ENCODE peak calls at places on chromosomes 5 and 9, in five cellular contexts. One of them, this sample, is unnamed. For H3K36me3 and H3K27me3, the result is how much of the 10 kb centered on the place peaks cover.

GRCh38 chr5:171157233-171157632 is 151.8 kb upstream of the TLX3 start:
- DNase-seq in aorta: no peak
- DNase-seq in GM06990: no peak
- DNase-seq in hepatocyte: no peak
- DNase-seq in psoas muscle: no peak
- DNase-seq in this sample: no peak

GRCh38 chr9:68500457-68501158 is 40.1 kb downstream of the TMEM252 start:
- DNase-seq in aorta: no peak
- DNase-seq in GM06990: no peak
- DNase-seq in hepatocyte: peak
- DNase-seq in psoas muscle: no peak
- DNase-seq in this sample: no peak

GRCh38 chr5:74316064-74316586 is 324.4 kb downstream of the ENC1 start:
- DNase-seq in aorta: peak
- DNase-seq in GM06990: peak
- DNase-seq in hepatocyte: peak
- DNase-seq in psoas muscle: peak
- DNase-seq in this sample: no peak

GRCh38 chr9:120544441-120544840 is 35.5 kb downstream of the CDK5RAP2 start:
- DNase-seq in aorta: no peak
- DNase-seq in GM06990: no peak
- DNase-seq in hepatocyte: no peak
- DNase-seq in psoas muscle: peak
- DNase-seq in this sample: no peak

GRCh38 chr5:83721878-83722779 is 1.5 kb upstream of the HAPLN1 start:
- DNase-seq in aorta: peak
- DNase-seq in GM06990: peak
- DNase-seq in hepatocyte: peak
- DNase-seq in psoas muscle: no peak
- DNase-seq in this sample: peak

GRCh38 chr5:80156156-80156555 is 99.7 kb downstream of the SERINC5 start:
- DNase-seq in aorta: no peak
- DNase-seq in GM06990: no peak
- DNase-seq in hepatocyte: no peak
- DNase-seq in psoas muscle: no peak
- DNase-seq in this sample: no peak

GRCh38 chr5:125331987-125332628 is 585.7 kb upstream of the ZNF608 start:
- DNase-seq in aorta: no peak
- DNase-seq in GM06990: no peak
- DNase-seq in hepatocyte: no peak
- DNase-seq in psoas muscle: no peak
- DNase-seq in this sample: no peak

GRCh38 chr9:115306860-115307259 is 188.9 kb upstream of the TNC start:
- DNase-seq in aorta: no peak
- DNase-seq in GM06990: no peak
- DNase-seq in hepatocyte: no peak
- DNase-seq in psoas muscle: no peak
- DNase-seq in this sample: no peak

GRCh38 chr9:2159521-2160417 is 144.6 kb downstream of the SMARCA2 start:
- DNase-seq in aorta: no peak
- DNase-seq in GM06990: no peak
- DNase-seq in hepatocyte: no peak
- DNase-seq in psoas muscle: no peak
- DNase-seq in this sample: no peak

GRCh38 chr9:84310903-84311302 is 29.7 kb downstream of the SLC28A3 start:
- DNase-seq in aorta: peak
- DNase-seq in GM06990: no peak
- DNase-seq in hepatocyte: no peak
- DNase-seq in psoas muscle: no peak
- DNase-seq in this sample: no peak

GRCh38 chr5:141543053-141543452 is 54.2 kb downstream of the PCDHGC5 start:
- DNase-seq in aorta: no peak
- DNase-seq in GM06990: no peak
- DNase-seq in hepatocyte: no peak
- DNase-seq in psoas muscle: no peak
- DNase-seq in this sample: no peak

GRCh38 chr9:17075758-17076485 is 58.9 kb upstream of the CNTLN start:
- DNase-seq in aorta: no peak
- DNase-seq in GM06990: no peak
- DNase-seq in hepatocyte: no peak
- DNase-seq in psoas muscle: no peak
- DNase-seq in this sample: no peak

GRCh38 chr5:36878421-36879088 is 2.0 kb downstream of the NIPBL start:
- DNase-seq in aorta: no peak
- DNase-seq in GM06990: no peak
- DNase-seq in hepatocyte: peak
- DNase-seq in psoas muscle: no peak
- DNase-seq in this sample: peak

GRCh38 chr9:3980771-3981170 is 319.1 kb downstream of the GLIS3 start:
- DNase-seq in aorta: no peak
- DNase-seq in GM06990: no peak
- DNase-seq in hepatocyte: no peak
- DNase-seq in psoas muscle: no peak
- DNase-seq in this sample: no peak

GRCh38 chr9:129888085-129888808 is 53.0 kb downstream of the USP20 start:
- DNase-seq in aorta: peak
- DNase-seq in GM06990: peak
- DNase-seq in hepatocyte: no peak
- DNase-seq in psoas muscle: peak
- DNase-seq in this sample: no peak

GRCh38 chr5:50763356-50763755 is 96.9 kb downstream of the PARP8 start:
- DNase-seq in aorta: no peak
- DNase-seq in GM06990: no peak
- DNase-seq in hepatocyte: no peak
- DNase-seq in psoas muscle: no peak
- DNase-seq in this sample: no peak
- H3K36me3 ChIP-seq in aorta: under half
- H3K36me3 ChIP-seq in GM06990: under half
- H3K36me3 ChIP-seq in hepatocyte: under half
- H3K36me3 ChIP-seq in psoas muscle: under half
- H3K36me3 ChIP-seq in this sample: under half

GRCh38 chr5:5983261-5983660 is 395.1 kb downstream of the MED10 start:
- DNase-seq in aorta: no peak
- DNase-seq in GM06990: no peak
- DNase-seq in hepatocyte: no peak
- DNase-seq in psoas muscle: no peak
- DNase-seq in this sample: no peak

GRCh38 chr5:5979362-5979760 is 399.0 kb downstream of the MED10 start:
- DNase-seq in aorta: peak
- DNase-seq in GM06990: no peak
- DNase-seq in hepatocyte: peak
- DNase-seq in psoas muscle: no peak
- DNase-seq in this sample: no peak

GRCh38 chr5:5979761-5980570 is 398.4 kb downstream of the MED10 start:
- DNase-seq in aorta: no peak
- DNase-seq in GM06990: no peak
- DNase-seq in hepatocyte: no peak
- DNase-seq in psoas muscle: no peak
- DNase-seq in this sample: no peak

GRCh38 chr5:5980601-5981000 is 397.7 kb downstream of the MED10 start:
- DNase-seq in aorta: no peak
- DNase-seq in GM06990: no peak
- DNase-seq in hepatocyte: no peak
- DNase-seq in psoas muscle: no peak
- DNase-seq in this sample: no peak

GRCh38 chr5:5981562-5981961 is 396.8 kb downstream of the MED10 start:
- DNase-seq in aorta: no peak
- DNase-seq in GM06990: no peak
- DNase-seq in hepatocyte: no peak
- DNase-seq in psoas muscle: no peak
- DNase-seq in this sample: no peak
- H3K4me3 ChIP-seq in aorta: no peak
- H3K4me3 ChIP-seq in GM06990: no peak
- H3K4me3 ChIP-seq in hepatocyte: no peak
- H3K4me3 ChIP-seq in psoas muscle: no peak
- H3K4me3 ChIP-seq in this sample: no peak

GRCh38 chr9:130934702-130935659 is 4.1 kb downstream of the FIBCD1 start:
- DNase-seq in aorta: no peak
- DNase-seq in GM06990: no peak
- DNase-seq in hepatocyte: no peak
- DNase-seq in psoas muscle: no peak
- DNase-seq in this sample: no peak

GRCh38 chr9:130932220-130933069 is 6.6 kb downstream of the FIBCD1 start:
- DNase-seq in aorta: no peak
- DNase-seq in GM06990: no peak
- DNase-seq in hepatocyte: peak
- DNase-seq in psoas muscle: peak
- DNase-seq in this sample: peak

GRCh38 chr9:130931508-130932150 is 7.4 kb downstream of the FIBCD1 start:
- DNase-seq in aorta: no peak
- DNase-seq in GM06990: peak
- DNase-seq in hepatocyte: no peak
- DNase-seq in psoas muscle: peak
- DNase-seq in this sample: no peak

GRCh38 chr9:130934246-130934645 is 4.8 kb downstream of the FIBCD1 start:
- DNase-seq in aorta: no peak
- DNase-seq in GM06990: no peak
- DNase-seq in hepatocyte: no peak
- DNase-seq in psoas muscle: peak
- DNase-seq in this sample: no peak

DNA sequence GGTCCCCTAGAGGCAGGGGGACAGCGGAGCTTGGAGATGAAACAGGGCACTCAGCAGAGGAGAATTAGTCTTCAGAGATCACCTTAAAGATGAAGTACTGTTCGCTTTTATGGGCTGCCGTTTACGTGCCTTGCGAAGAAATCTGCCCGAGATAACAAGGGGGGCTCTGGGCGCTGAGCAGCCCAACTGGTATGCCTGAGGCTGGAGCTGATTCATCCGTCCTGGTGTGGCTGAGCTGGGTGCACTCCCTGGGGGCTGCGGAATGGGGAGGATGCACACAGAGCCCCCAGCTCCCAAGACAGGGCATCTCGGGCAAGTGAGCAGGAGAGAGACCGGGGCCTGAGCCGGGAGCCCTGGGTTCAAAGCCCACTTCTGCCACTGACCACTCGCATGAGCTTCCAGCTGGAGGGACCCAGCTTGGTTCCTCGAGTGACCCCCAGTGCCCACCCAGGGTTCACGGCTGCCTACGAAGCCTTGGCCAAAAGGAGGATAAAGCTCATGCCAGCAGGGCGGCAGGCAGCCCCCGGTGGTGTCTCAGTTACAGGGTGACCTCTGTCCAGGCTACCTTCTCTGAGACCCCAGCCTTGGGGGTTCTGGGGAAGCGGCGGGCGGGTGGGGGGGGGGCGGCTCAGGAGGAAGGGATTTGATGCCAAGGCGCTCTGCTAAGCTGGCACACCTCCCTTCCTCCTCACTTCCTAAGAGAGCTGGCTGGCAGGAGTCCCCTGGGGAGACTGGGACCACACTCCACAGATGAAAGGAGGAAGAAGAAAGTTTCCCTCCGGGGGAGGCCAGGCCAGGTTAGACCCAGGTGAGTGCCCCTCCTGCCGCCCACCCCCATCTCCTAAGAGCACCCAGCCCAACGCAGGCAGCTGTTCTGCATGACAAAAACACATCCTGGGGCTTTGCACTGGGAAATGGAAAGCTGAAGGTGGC is 5.7 kb downstream of the FIBCD1 start:
- DNase-seq in aorta: no peak
- DNase-seq in GM06990: no peak
- DNase-seq in hepatocyte: peak
- DNase-seq in psoas muscle: peak
- DNase-seq in this sample: peak
- H3K27me3 ChIP-seq in aorta: under half
- H3K27me3 ChIP-seq in GM06990: under half
- H3K27me3 ChIP-seq in hepatocyte: under half
- H3K27me3 ChIP-seq in psoas muscle: half or more
- H3K27me3 ChIP-seq in this sample: under half

DNA sequence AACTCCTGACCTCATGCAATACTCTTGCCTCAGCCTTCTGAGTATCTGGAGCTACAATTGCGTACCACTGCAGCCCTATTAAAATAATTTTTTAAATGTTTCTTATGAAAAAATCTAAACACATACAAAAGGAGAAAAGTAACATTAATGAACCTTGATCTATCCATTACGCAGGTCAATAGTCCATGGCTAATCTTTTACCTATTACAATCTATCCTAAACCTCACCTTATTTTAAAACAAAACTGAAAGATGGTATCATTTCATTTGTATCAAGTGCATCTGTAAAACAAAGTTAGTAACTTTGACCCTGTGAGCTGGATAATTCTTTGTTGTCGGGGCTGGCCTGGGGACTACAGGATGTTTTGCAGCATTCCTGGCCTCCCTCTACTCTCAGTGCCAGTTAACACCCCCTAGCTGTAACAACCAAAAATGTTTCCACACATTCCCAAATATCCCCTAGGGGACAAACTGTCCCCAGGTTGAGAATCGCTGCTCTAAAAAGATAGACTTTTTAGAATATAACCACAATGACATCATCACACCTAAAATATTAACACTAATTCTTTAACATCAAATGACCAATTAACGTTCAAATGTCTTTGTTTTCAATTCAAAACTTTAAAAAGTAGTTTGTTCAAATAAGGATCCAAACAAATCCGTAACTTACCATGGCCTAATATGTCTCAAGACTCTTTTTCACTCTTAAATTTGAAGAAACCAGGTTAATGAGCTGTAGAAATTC is 54.8 kb downstream of the RNF38 start:
- DNase-seq in aorta: no peak
- DNase-seq in GM06990: no peak
- DNase-seq in hepatocyte: no peak
- DNase-seq in psoas muscle: no peak
- DNase-seq in this sample: peak
- H3K36me3 ChIP-seq in aorta: under half
- H3K36me3 ChIP-seq in GM06990: under half
- H3K36me3 ChIP-seq in hepatocyte: under half
- H3K36me3 ChIP-seq in psoas muscle: half or more
- H3K36me3 ChIP-seq in this sample: under half

GRCh38 chr5:115460476-115460875 is 84.1 kb downstream of the FEM1C start:
- DNase-seq in aorta: no peak
- DNase-seq in GM06990: peak
- DNase-seq in hepatocyte: peak
- DNase-seq in psoas muscle: peak
- DNase-seq in this sample: no peak

GRCh38 chr5:115459844-115460243 is 84.7 kb downstream of the FEM1C start:
- DNase-seq in aorta: no peak
- DNase-seq in GM06990: no peak
- DNase-seq in hepatocyte: no peak
- DNase-seq in psoas muscle: no peak
- DNase-seq in this sample: no peak

GRCh38 chr5:115463985-115464384 is 80.6 kb downstream of the FEM1C start:
- DNase-seq in aorta: no peak
- DNase-seq in GM06990: no peak
- DNase-seq in hepatocyte: no peak
- DNase-seq in psoas muscle: no peak
- DNase-seq in this sample: no peak

GRCh38 chr5:115461093-115461492 is 83.5 kb downstream of the FEM1C start:
- DNase-seq in aorta: no peak
- DNase-seq in GM06990: no peak
- DNase-seq in hepatocyte: no peak
- DNase-seq in psoas muscle: no peak
- DNase-seq in this sample: no peak

GRCh38 chr5:115461506-115462290 is 82.9 kb downstream of the FEM1C start:
- DNase-seq in aorta: no peak
- DNase-seq in GM06990: no peak
- DNase-seq in hepatocyte: no peak
- DNase-seq in psoas muscle: no peak
- DNase-seq in this sample: no peak
- H3K4me3 ChIP-seq in aorta: no peak
- H3K4me3 ChIP-seq in GM06990: no peak
- H3K4me3 ChIP-seq in hepatocyte: no peak
- H3K4me3 ChIP-seq in psoas muscle: no peak
- H3K4me3 ChIP-seq in this sample: no peak

GRCh38 chr5:149237662-149238061 is 34.0 kb upstream of the AFAP1L1 start:
- DNase-seq in aorta: no peak
- DNase-seq in GM06990: no peak
- DNase-seq in hepatocyte: no peak
- DNase-seq in psoas muscle: no peak
- DNase-seq in this sample: peak
- H3K27me3 ChIP-seq in aorta: under half
- H3K27me3 ChIP-seq in GM06990: under half
- H3K27me3 ChIP-seq in hepatocyte: under half
- H3K27me3 ChIP-seq in psoas muscle: under half
- H3K27me3 ChIP-seq in this sample: under half

This sample was measured in H7.